ENCODE peak calls at places on chromosomes 6 and 20, in nine cellular contexts. O, Q, R, Y, U, Z, I, V and G are unnamed samples.

GRCh38 chr6:32436995-32437836 is 2.5 kb upstream of the HLA-DRA start:
- DNase-seq in O (no peak), Q (no peak), R (peak), Y (peak), U (no peak), Z (no peak), I (no peak), V (no peak), G (no peak)

GRCh38 chr6:27720607-27721580 is 191.3 kb downstream of the OR2B2 start:
- DNase-seq in O (no peak), Q (peak), R (peak), Y (peak), U (no peak), Z (peak), I (peak), V (peak), G (no peak)

GRCh38 chr6:158039178-158039557 is 57.5 kb downstream of the SYNJ2 start:
- DNase-seq in O (peak), Q (peak), R (no peak), Y (no peak), U (peak), Z (no peak), I (no peak), V (no peak), G (peak)

GRCh38 chr20:40305303-40305702 is 383.7 kb downstream of the MAFB start:
- DNase-seq in O (no peak), Q (no peak), R (no peak), Y (no peak), U (no peak), Z (no peak), I (no peak), V (no peak), G (no peak)

GRCh38 chr6:26196846-26197683 is 109.8 kb downstream of the HFE start:
- DNase-seq in O (peak), Q (peak), R (peak), Y (peak), U (peak), Z (peak), I (peak), V (peak), G (peak)

GRCh38 chr6:35230950-35231349 is 17.2 kb downstream of the SCUBE3 start:
- DNase-seq in O (peak), Q (no peak), R (no peak), Y (no peak), U (peak), Z (no peak), I (no peak), V (no peak), G (no peak)

GRCh38 chr20:9955646-9956045 is 79.1 kb upstream of the ANKEF1 start:
- DNase-seq in O (no peak), Q (no peak), R (no peak), Y (no peak), U (no peak), Z (no peak), I (no peak), V (peak), G (no peak)

GRCh38 chr6:116971959-116972358 is 94.9 kb downstream of the RFX6 start:
- DNase-seq in O (no peak), Q (peak), R (peak), Y (peak), U (no peak), Z (peak), I (no peak), V (peak), G (peak)

GRCh38 chr6:7073810-7074525 is 33.8 kb upstream of the RREB1 start:
- DNase-seq in O (peak), Q (no peak), R (no peak), Y (no peak), U (no peak), Z (no peak), I (no peak), V (no peak), G (no peak)

GRCh38 chr6:31572041-31572911 is at the start of gene LTA:
- DNase-seq in O (no peak), Q (no peak), R (no peak), Y (no peak), U (no peak), Z (no peak), I (no peak), V (no peak), G (no peak)

GRCh38 chr6:35719830-35720733 is 16.8 kb upstream of the ARMC12 start:
- DNase-seq in O (peak), Q (no peak), R (peak), Y (no peak), U (peak), Z (no peak), I (peak), V (no peak), G (no peak)

GRCh38 chr20:62849431-62849830 is 12.2 kb downstream of the TCFL5 start:
- DNase-seq in O (no peak), Q (no peak), R (no peak), Y (no peak), U (no peak), Z (no peak), I (no peak), V (no peak), G (no peak)

GRCh38 chr20:54082100-54082499 is 11.7 kb upstream of the BCAS1 start:
- DNase-seq in O (no peak), Q (no peak), R (no peak), Y (no peak), U (no peak), Z (no peak), I (no peak), V (no peak), G (no peak)

GRCh38 chr6:112040933-112041332 is 13.0 kb upstream of the CCN6 start:
- DNase-seq in O (no peak), Q (no peak), R (no peak), Y (no peak), U (no peak), Z (no peak), I (no peak), V (peak), G (no peak)

GRCh38 chr20:44166477-44166876 is 20.5 kb downstream of the JPH2 start:
- DNase-seq in O (no peak), Q (no peak), R (peak), Y (peak), U (no peak), Z (no peak), I (no peak), V (no peak), G (no peak)

GRCh38 chr6:27662770-27663169 is 189.9 kb upstream of the ZNF184 start:
- DNase-seq in O (no peak), Q (no peak), R (no peak), Y (no peak), U (no peak), Z (no peak), I (no peak), V (no peak), G (no peak)

GRCh38 chr6:125930810-125931418 is 25.7 kb upstream of the HINT3 start:
- DNase-seq in O (no peak), Q (no peak), R (peak), Y (peak), U (no peak), Z (no peak), I (no peak), V (peak), G (no peak)

GRCh38 chr6:70375882-70376281 is 37.4 kb upstream of the FAM135A start:
- DNase-seq in O (no peak), Q (peak), R (no peak), Y (no peak), U (no peak), Z (no peak), I (peak), V (no peak), G (no peak)

GRCh38 chr20:833121-833449 is 430 bp upstream of the FAM110A start:
- DNase-seq in O (no peak), Q (no peak), R (no peak), Y (no peak), U (no peak), Z (no peak), I (no peak), V (no peak), G (no peak)

GRCh38 chr6:113875470-113875869 is 18.3 kb downstream of the MARCKS start:
- DNase-seq in O (no peak), Q (no peak), R (peak), Y (peak), U (no peak), Z (no peak), I (no peak), V (no peak), G (no peak)

GRCh38 chr6:113876654-113877053 is 19.5 kb downstream of the MARCKS start:
- DNase-seq in O (no peak), Q (peak), R (no peak), Y (no peak), U (no peak), Z (no peak), I (no peak), V (no peak), G (no peak)

GRCh38 chr6:113871975-113872374 is 14.8 kb downstream of the MARCKS start:
- DNase-seq in O (no peak), Q (no peak), R (no peak), Y (no peak), U (no peak), Z (no peak), I (no peak), V (no peak), G (no peak)

GRCh38 chr6:113870917-113871316 is 13.8 kb downstream of the MARCKS start:
- DNase-seq in O (no peak), Q (no peak), R (no peak), Y (no peak), U (no peak), Z (no peak), I (no peak), V (no peak), G (no peak)

GRCh38 chr6:113873043-113873667 is 16.0 kb downstream of the MARCKS start:
- DNase-seq in O (no peak), Q (no peak), R (no peak), Y (no peak), U (peak), Z (no peak), I (no peak), V (no peak), G (no peak)
- H3K4me3 ChIP-seq in O (no peak), Q (no peak), R (no peak), Y (no peak), U (peak), Z (no peak), I (no peak), V (no peak), G (no peak)

GRCh38 chr6:15305909-15306308 is 60.0 kb downstream of the JARID2 start:
- DNase-seq in O (no peak), Q (no peak), R (no peak), Y (no peak), U (no peak), Z (no peak), I (no peak), V (no peak), G (no peak)
- H3K4me3 ChIP-seq in O (no peak), Q (no peak), R (no peak), Y (no peak), U (no peak), Z (no peak), I (no peak), V (no peak), G (no peak)

GRCh38 chr6:92485487-92485886 is 933.9 kb downstream of the EPHA7 start:
- DNase-seq in O (no peak), Q (no peak), R (no peak), Y (no peak), U (no peak), Z (no peak), I (no peak), V (no peak), G (no peak)

DNA sequence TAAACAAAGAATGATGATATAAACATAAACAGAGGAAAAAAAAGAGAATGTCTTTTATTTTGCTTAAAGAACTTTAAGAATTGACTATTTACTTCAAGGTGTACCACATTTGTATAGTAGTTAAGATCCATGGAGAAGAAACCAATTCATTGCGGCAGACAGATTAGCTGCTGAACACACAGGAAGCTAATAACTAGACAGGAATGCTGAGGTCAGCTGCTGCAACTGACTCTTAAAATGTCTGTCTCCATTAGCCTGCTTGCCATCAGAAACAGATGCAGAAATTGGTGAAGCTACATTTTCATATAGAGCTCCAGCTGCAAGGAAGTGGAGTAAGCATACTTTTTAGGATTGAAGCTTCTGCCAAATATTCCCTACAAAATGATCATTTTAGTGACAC is 939.5 kb downstream of the EPHA7 start:
- DNase-seq in O (no peak), Q (no peak), R (no peak), Y (peak), U (no peak), Z (no peak), I (no peak), V (no peak), G (no peak)
- H3K4me3 ChIP-seq in O (no peak), Q (no peak), R (no peak), Y (no peak), U (no peak), Z (no peak), I (no peak), V (no peak), G (no peak)

GRCh38 chr6:165842291-165842936 is 179.4 kb upstream of the PDE10A start:
- DNase-seq in O (no peak), Q (no peak), R (no peak), Y (no peak), U (no peak), Z (no peak), I (no peak), V (no peak), G (no peak)
- H3K4me3 ChIP-seq in O (no peak), Q (no peak), R (no peak), Y (no peak), U (no peak), Z (no peak), I (no peak), V (no peak), G (no peak)

DNA sequence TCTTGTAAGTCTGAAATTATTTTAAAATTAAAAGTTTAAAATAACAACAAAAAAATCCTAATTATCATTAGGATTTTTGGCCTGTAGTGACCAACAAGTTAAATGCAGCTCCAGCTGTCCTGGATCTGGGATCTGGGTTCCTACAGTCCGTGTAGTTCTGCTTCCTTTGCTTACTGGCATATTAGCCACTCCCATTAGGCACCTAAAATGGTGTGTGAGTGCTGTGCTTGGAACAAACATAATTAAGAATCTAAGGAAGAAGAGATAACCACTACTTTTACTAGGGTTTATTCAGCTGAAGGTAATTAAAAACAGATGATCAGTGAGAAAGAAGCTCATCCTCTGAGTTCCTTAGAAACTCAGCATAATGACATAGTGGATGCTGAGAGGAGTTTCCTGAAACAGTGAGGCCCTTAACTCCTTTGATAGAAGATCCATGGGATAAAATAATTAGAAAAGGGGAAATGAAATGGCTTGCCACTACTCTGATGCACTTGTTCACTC is 185.1 kb downstream of the PKHD1 start:
- DNase-seq in O (no peak), Q (no peak), R (no peak), Y (no peak), U (no peak), Z (no peak), I (no peak), V (no peak), G (no peak)
- H3K4me3 ChIP-seq in O (no peak), Q (no peak), R (no peak), Y (no peak), U (no peak), Z (no peak), I (no peak), V (no peak), G (no peak)

DNA sequence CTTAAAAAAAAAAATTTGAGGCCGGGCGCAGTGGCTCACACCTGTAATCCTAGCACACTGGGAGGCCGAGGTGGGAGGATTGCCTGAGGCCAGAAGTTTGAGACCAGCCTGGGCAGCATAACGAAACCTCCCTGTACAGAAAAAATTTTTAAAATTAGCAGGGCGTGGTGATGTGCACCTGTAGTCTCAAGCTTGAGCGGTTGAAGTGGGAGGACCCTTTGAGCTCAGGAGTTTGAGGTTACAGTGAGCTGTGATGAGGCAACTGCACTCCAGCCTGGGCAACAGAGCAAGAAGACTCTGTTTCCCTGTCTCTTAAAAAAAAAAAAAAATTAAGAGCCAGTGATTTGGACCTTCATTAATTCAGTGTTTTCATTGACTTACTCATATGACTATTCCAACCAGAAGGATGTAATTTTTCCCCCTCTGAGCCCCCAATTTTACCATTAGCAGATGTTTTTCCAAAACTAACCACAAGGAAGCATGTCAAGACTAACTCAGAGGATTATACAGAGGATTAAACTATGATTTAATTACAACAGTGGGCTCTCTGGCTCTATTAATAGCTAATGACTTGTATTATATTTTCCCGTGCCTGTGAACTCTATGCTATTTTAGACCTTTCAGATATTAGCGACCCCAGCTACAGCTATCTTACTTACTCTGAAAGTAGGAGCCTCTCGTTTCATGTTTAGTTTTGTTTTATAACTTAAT is 75.1 kb downstream of the ARID1B start:
- DNase-seq in O (no peak), Q (no peak), R (no peak), Y (no peak), U (no peak), Z (no peak), I (no peak), V (no peak), G (no peak)
- H3K4me3 ChIP-seq in O (no peak), Q (no peak), R (no peak), Y (no peak), U (no peak), Z (no peak), I (no peak), V (no peak), G (no peak)

GRCh38 chr6:167351656-167352354 is 26.9 kb downstream of the TTLL2 start:
- DNase-seq in O (no peak), Q (no peak), R (no peak), Y (no peak), U (no peak), Z (no peak), I (no peak), V (no peak), G (no peak)
- H3K4me3 ChIP-seq in O (no peak), Q (no peak), R (peak), Y (no peak), U (no peak), Z (no peak), I (no peak), V (no peak), G (peak)

DNA sequence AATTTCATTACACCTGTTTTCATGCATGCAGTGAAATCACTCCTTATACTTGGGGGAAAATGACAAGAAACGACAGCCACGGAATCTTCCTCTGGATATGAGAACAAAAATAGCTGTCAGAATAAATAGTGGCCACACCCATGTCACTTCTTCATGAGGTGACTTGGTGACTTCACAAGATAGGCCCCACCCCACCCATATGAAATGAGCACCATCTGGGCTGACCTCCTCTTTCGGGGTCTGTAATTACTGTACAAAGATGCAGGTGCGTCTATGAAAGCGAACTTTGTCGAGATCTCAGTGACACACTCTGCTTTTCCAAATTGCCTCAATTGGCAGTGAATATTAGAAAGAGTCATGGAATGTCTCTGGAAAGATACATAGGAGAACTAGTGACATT is 184.2 kb upstream of the CCN2 start:
- DNase-seq in O (no peak), Q (no peak), R (no peak), Y (no peak), U (no peak), Z (no peak), I (no peak), V (no peak), G (no peak)
- H3K4me3 ChIP-seq in O (no peak), Q (no peak), R (no peak), Y (no peak), U (no peak), Z (no peak), I (no peak), V (no peak), G (no peak)

GRCh38 chr20:48797850-48798747 is 29.7 kb downstream of the PREX1 start:
- DNase-seq in O (no peak), Q (no peak), R (no peak), Y (no peak), U (peak), Z (no peak), I (no peak), V (no peak), G (no peak)

GRCh38 chr20:48800227-48800626 is 27.6 kb downstream of the PREX1 start:
- DNase-seq in O (no peak), Q (no peak), R (no peak), Y (no peak), U (peak), Z (no peak), I (no peak), V (no peak), G (no peak)

GRCh38 chr20:48797275-48797825 is 30.4 kb downstream of the PREX1 start:
- DNase-seq in O (no peak), Q (no peak), R (no peak), Y (no peak), U (peak), Z (no peak), I (peak), V (no peak), G (no peak)

GRCh38 chr20:48801197-48801596 is 26.6 kb downstream of the PREX1 start:
- DNase-seq in O (no peak), Q (no peak), R (no peak), Y (no peak), U (peak), Z (no peak), I (no peak), V (no peak), G (no peak)

GRCh38 chr20:48799315-48800105 is 28.3 kb downstream of the PREX1 start:
- DNase-seq in O (no peak), Q (no peak), R (no peak), Y (no peak), U (peak), Z (no peak), I (no peak), V (no peak), G (no peak)
- H3K4me3 ChIP-seq in O (no peak), Q (no peak), R (no peak), Y (no peak), U (no peak), Z (no peak), I (no peak), V (no peak), G (no peak)